ENCODE peak calls at places on chromosome 16, in ten cellular contexts. O is epithelial cell of proximal tubule; U is cardiac fibroblast; C is CD8-positive, alpha-beta T cell; I is ovary; B is fibroblast of lung; W is GM12864; G is WTC11; F is nephron progenitor cell; N is A549. D is an unnamed sample.
A peak's percentile ranks its signal among the peaks of the same experiment; 100 is the strongest.

GRCh38 chr16:11410382-11411058 is 65.3 kb downstream of the RMI2 start:
- DNase-seq in O (no peak), U (peak; percentile 11), C (no peak), I (no peak), B (no peak), W (no peak), G (no peak), F (no peak), N (no peak), D (no peak)

GRCh38 chr16:24677388-24677787 is 52.1 kb upstream of the TNRC6A start:
- DNase-seq in O (peak; percentile 13), U (no peak), C (no peak), I (no peak), B (no peak), W (no peak), G (no peak), F (no peak), N (no peak), D (no peak)

GRCh38 chr16:50368410-50369132 is at the start of gene BRD7:
- DNase-seq in O (no peak), U (peak; percentile 68), C (peak; percentile 73), I (peak; percentile 87), B (peak; percentile 48), W (no peak), G (peak; percentile 51), F (peak; percentile 78), N (peak; percentile 54), D (peak; percentile 84)

GRCh38 chr16:65122974-65123845 is 1.3 kb upstream of the CDH11 start:
- DNase-seq in O (no peak), U (peak; percentile 78), C (no peak), I (peak; percentile 92), B (peak; percentile 73), W (no peak), G (peak; percentile 37), F (peak; percentile 64), N (no peak), D (peak; percentile 40)

GRCh38 chr16:715448-716249 is 731 bp downstream of the METRN start:
- DNase-seq in O (no peak), U (peak; percentile 29), C (no peak), I (no peak), B (peak; percentile 31), W (no peak), G (no peak), F (peak; percentile 73), N (peak; percentile 61), D (no peak)

GRCh38 chr16:64121473-64121872 is 1000.4 kb downstream of the CDH11 start:
- DNase-seq in O (peak; percentile 25), U (no peak), C (no peak), I (no peak), B (peak; percentile 74), W (no peak), G (no peak), F (no peak), N (no peak), D (no peak)

GRCh38 chr16:364595-365491 is 5.5 kb downstream of the MRPL28 start:
- DNase-seq in O (no peak), U (no peak), C (no peak), I (no peak), B (no peak), W (no peak), G (no peak), F (no peak), N (no peak), D (no peak)

GRCh38 chr16:26795184-26795583 is 271.5 kb upstream of the C16orf82 start:
- DNase-seq in O (no peak), U (no peak), C (no peak), I (no peak), B (no peak), W (no peak), G (peak; percentile 26), F (no peak), N (no peak), D (peak; percentile 5)

GRCh38 chr16:56203052-56203451 is 11.8 kb downstream of the GNAO1 start:
- DNase-seq in O (no peak), U (no peak), C (peak; percentile 28), I (no peak), B (peak; percentile 1), W (peak; percentile 41), G (peak; percentile 45), F (peak; percentile 21), N (peak; percentile 61), D (no peak)

GRCh38 chr16:89009343-89010209 is 32.6 kb upstream of the CBFA2T3 start:
- DNase-seq in O (no peak), U (peak; percentile 10), C (peak; percentile 44), I (no peak), B (peak; percentile 4), W (no peak), G (peak; percentile 63), F (peak; percentile 77), N (no peak), D (peak; percentile 39)

GRCh38 chr16:85940214-85940613 is 41.3 kb downstream of the IRF8 start:
- DNase-seq in O (peak; percentile 99), U (no peak), C (no peak), I (no peak), B (peak; percentile 4), W (no peak), G (no peak), F (no peak), N (peak; percentile 58), D (no peak)

GRCh38 chr16:64615647-64616280 is 506.1 kb downstream of the CDH11 start:
- DNase-seq in O (no peak), U (peak; percentile 5), C (no peak), I (no peak), B (peak; percentile 41), W (no peak), G (peak; percentile 68), F (peak; percentile 41), N (no peak), D (no peak)

DNA sequence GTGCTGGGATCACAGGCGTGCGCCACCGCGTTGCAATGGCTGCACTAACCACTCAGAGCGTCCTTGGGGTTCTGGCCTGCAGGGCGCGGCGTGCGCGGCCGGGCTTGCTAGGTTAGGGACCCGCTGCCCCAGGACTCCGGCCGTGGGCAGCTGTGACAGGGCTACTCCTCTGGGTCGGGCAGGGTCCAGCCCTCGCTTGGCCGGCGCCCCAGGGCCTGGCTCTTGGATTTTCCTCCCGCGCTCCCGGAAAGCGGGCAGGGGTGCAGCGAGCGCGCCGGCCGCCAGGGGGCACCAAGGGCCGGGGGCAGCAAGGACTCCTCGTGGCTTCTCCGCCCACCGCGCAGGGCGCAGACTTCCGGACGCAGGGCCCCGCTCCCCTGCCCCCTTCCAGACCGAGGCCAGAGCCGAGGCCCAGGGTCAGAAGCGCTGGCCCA is 489 bp downstream of the TLE7 start:
- DNase-seq in O (no peak), U (no peak), C (peak; percentile 38), I (no peak), B (no peak), W (no peak), G (peak; percentile 89), F (no peak), N (no peak), D (no peak)
- TF ChIP-seq CTCF in O (peak; percentile 22), U (peak; percentile 17), C (peak; percentile 40), I (no peak), B (no peak), W (no peak), G (peak; percentile 85), F (no peak), N (no peak), D (peak; percentile 39)

GRCh38 chr16:57778658-57779057 is 23.6 kb downstream of the KIFC3 start:
- DNase-seq in O (no peak), U (no peak), C (no peak), I (no peak), B (no peak), W (no peak), G (no peak), F (no peak), N (no peak), D (no peak)

GRCh38 chr16:57773019-57773418 is 29.3 kb downstream of the KIFC3 start:
- DNase-seq in O (no peak), U (no peak), C (no peak), I (no peak), B (no peak), W (no peak), G (no peak), F (no peak), N (no peak), D (no peak)

GRCh38 chr16:57773680-57774295 is 28.5 kb downstream of the KIFC3 start:
- DNase-seq in O (no peak), U (no peak), C (no peak), I (no peak), B (peak; percentile 55), W (no peak), G (no peak), F (no peak), N (no peak), D (no peak)

GRCh38 chr16:57774886-57775285 is 27.4 kb downstream of the KIFC3 start:
- DNase-seq in O (no peak), U (no peak), C (no peak), I (no peak), B (no peak), W (no peak), G (no peak), F (no peak), N (no peak), D (no peak)

DNA sequence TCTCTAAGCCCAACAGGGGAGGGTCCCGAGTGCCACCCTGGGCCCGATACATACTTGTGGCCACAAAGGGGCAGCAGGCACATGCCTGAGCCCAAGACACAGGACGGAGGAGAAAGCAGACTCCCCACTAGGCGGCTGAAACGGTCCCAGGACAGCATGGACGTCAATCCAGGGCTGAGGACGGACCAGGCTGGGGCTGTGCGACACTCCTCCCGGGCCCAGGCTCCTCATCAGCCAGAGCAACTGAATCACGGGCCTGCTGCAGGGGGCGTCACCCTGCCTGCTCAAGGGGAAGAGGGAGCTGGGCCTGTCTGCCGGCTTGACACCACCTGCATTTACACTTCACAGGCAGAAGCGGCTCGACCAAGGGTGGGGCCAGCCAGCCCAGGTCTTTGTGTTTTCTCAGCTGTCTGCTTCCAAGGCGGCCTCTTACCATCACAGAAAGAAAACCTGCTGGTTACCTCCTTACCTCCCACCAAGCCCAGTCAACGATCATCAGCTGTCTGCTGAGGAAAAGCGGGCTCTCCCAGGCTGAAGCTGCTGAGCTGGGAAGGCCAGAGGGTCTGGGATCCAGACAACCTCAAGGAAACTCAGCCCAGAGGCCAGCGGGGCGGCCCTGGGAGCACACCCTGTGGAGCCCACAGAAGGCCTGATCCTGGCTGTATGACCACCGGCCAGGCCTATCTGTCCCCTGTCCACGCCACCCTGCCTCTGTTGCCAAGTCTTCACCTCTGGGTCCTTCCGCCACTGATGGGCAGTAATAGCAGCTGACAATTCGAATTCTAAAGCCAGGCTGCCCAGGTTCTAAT is 26.4 kb downstream of the KIFC3 start:
- DNase-seq in O (no peak), U (peak; percentile 29), C (no peak), I (no peak), B (no peak), W (no peak), G (peak; percentile 92), F (peak; percentile 78), N (peak; percentile 60), D (peak; percentile 82)
- TF ChIP-seq CTCF in O (no peak), U (no peak), C (no peak), I (no peak), B (peak; percentile 31), W (peak; percentile 28), G (peak; percentile 24), F (peak; percentile 71), N (no peak), D (peak; percentile 64)

GRCh38 chr16:4263504-4264436 is 9.1 kb downstream of the TFAP4 start:
- DNase-seq in O (no peak), U (peak; percentile 96), C (no peak), I (peak; percentile 95), B (peak; percentile 11), W (no peak), G (peak; percentile 86), F (peak; percentile 83), N (peak; percentile 46), D (peak; percentile 49)
- TF ChIP-seq CTCF in O (no peak), U (no peak), C (no peak), I (no peak), B (no peak), W (no peak), G (no peak), F (no peak), N (no peak), D (no peak)

GRCh38 chr16:16871196-16871595 is 492.3 kb downstream of the NPIPA7 start:
- DNase-seq in O (no peak), U (no peak), C (no peak), I (no peak), B (no peak), W (no peak), G (peak; percentile 21), F (no peak), N (no peak), D (no peak)
- TF ChIP-seq CTCF in O (no peak), U (no peak), C (no peak), I (no peak), B (no peak), W (no peak), G (no peak), F (no peak), N (no peak), D (no peak)

D was measured in endothelial cell.